ENCODE peak calls at places on chromosomes 12 and 14, in six cellular contexts. T is pons, E is retinal pigment epithelial cell, R is AG09319, S is astrocyte, I is adrenal gland. K is an unnamed sample.

GRCh38 chr12:64034901-64035576 is 187.1 kb downstream of the KICS2 start:
- DNase-seq in I (peak), S (no peak), E (peak), T (no peak), R (no peak), K (no peak)

GRCh38 chr14:103028161-103028767 is 29.1 kb downstream of the CDC42BPB start:
- DNase-seq in T (no peak), S (no peak), R (no peak), E (no peak), I (no peak), K (no peak)

GRCh38 chr12:31868980-31869379 is 90.2 kb upstream of the RESF1 start:
- DNase-seq in I (peak), R (no peak), E (peak), T (no peak), S (peak), K (peak)

GRCh38 chr14:23172096-23172495 is 11.4 kb downstream of the SLC7A8 start:
- DNase-seq in E (no peak), I (no peak), R (no peak), T (no peak), S (no peak), K (no peak)

GRCh38 chr14:63895510-63895909 is 42.7 kb downstream of the SYNE2 start:
- DNase-seq in R (no peak), I (no peak), T (no peak), S (no peak), E (no peak), K (no peak)

GRCh38 chr12:101941306-101942000 is 64.1 kb downstream of the DRAM1 start:
- DNase-seq in S (no peak), E (no peak), I (no peak), T (no peak), R (no peak), K (no peak)

GRCh38 chr14:31326111-31326510 is 94.2 kb downstream of the HEATR5A start:
- DNase-seq in R (no peak), T (no peak), E (no peak), S (peak), I (no peak), K (peak)

GRCh38 chr12:109910969-109911348 is 10.9 kb downstream of the TCHP start:
- DNase-seq in S (peak), I (no peak), T (no peak), E (no peak), R (no peak), K (peak)

GRCh38 chr14:102779574-102780315 is 2.5 kb downstream of the TRAF3 start:
- DNase-seq in E (no peak), R (no peak), T (peak), I (no peak), S (no peak), K (no peak)

GRCh38 chr12:6860116-6860515 is 7.2 kb upstream of the TPI1 start:
- DNase-seq in S (no peak), R (no peak), T (no peak), I (no peak), E (no peak), K (no peak)

GRCh38 chr14:51219473-51220448 is 20.3 kb upstream of the TMX1 start:
- DNase-seq in E (no peak), T (peak), R (no peak), S (peak), I (peak), K (peak)

GRCh38 chr14:89214221-89214965 is 202.6 kb downstream of the FOXN3 start:
- DNase-seq in R (no peak), E (no peak), T (peak), I (no peak), S (no peak), K (peak)

GRCh38 chr12:6647083-6647604 is at the start of gene ACRBP:
- DNase-seq in S (peak), T (peak), I (peak), R (peak), E (peak), K (no peak)

GRCh38 chr12:131098178-131098981 is 144.7 kb downstream of the ADGRD1 start:
- DNase-seq in T (no peak), R (no peak), E (no peak), I (no peak), S (no peak), K (no peak)

GRCh38 chr12:101773560-101774206 is 34.4 kb upstream of the SYCP3 start:
- DNase-seq in T (peak), I (peak), E (peak), S (peak), R (peak), K (peak)

GRCh38 chr12:69816082-69816481 is 8.9 kb upstream of the MYRFL start:
- DNase-seq in I (no peak), R (no peak), S (no peak), T (no peak), E (no peak), K (no peak)

GRCh38 chr14:96037891-96038557 is 1.1 kb upstream of the C14orf132 start:
- DNase-seq in E (no peak), I (no peak), R (no peak), T (no peak), S (no peak), K (no peak)

K was measured in M059J.